ENCODE peak calls at places on chromosomes 13 and 19, in four cellular contexts. One of them, this sample, is unnamed.

GRCh38 chr19:38710928-38711725 is 33.1 kb downstream of the CAPN12 start:
- DNase-seq in aorta: no peak
- DNase-seq in GM13977: no peak
- DNase-seq in stimulated activated CD4-positive, alpha-beta T cell treated with anti-CD3 and anti-CD28 coated beads, Interleukin-15, amount 100 ng/mL, for 1 hour: no peak
- DNase-seq in this sample: no peak

GRCh38 chr13:100646030-100646673 is 28.4 kb downstream of the TMTC4 start:
- DNase-seq in stimulated activated CD4-positive, alpha-beta T cell treated with anti-CD3 and anti-CD28 coated beads, Interleukin-15, amount 100 ng/mL, for 1 hour: no peak
- DNase-seq in aorta: no peak
- DNase-seq in GM13977: no peak
- DNase-seq in this sample: no peak

GRCh38 chr13:20362642-20363041 is 130.5 kb upstream of the GJB6 start:
- DNase-seq in stimulated activated CD4-positive, alpha-beta T cell treated with anti-CD3 and anti-CD28 coated beads, Interleukin-15, amount 100 ng/mL, for 1 hour: no peak
- DNase-seq in GM13977: no peak
- DNase-seq in aorta: no peak
- DNase-seq in this sample: no peak

GRCh38 chr19:58229255-58229639 is 533 bp downstream of the ZNF544 start:
- DNase-seq in stimulated activated CD4-positive, alpha-beta T cell treated with anti-CD3 and anti-CD28 coated beads, Interleukin-15, amount 100 ng/mL, for 1 hour: no peak
- DNase-seq in GM13977: no peak
- DNase-seq in aorta: no peak
- DNase-seq in this sample: peak

GRCh38 chr13:99542788-99543406 is 41.6 kb downstream of the TM9SF2 start:
- DNase-seq in aorta: no peak
- DNase-seq in GM13977: peak
- DNase-seq in stimulated activated CD4-positive, alpha-beta T cell treated with anti-CD3 and anti-CD28 coated beads, Interleukin-15, amount 100 ng/mL, for 1 hour: no peak
- DNase-seq in this sample: peak

GRCh38 chr19:36849701-36850645 is 703 bp upstream of the ZNF345 start:
- DNase-seq in aorta: peak
- DNase-seq in stimulated activated CD4-positive, alpha-beta T cell treated with anti-CD3 and anti-CD28 coated beads, Interleukin-15, amount 100 ng/mL, for 1 hour: peak
- DNase-seq in GM13977: peak
- DNase-seq in this sample: peak

GRCh38 chr19:4432918-4433506 is 24.6 kb downstream of the UBXN6 start:
- DNase-seq in GM13977: no peak
- DNase-seq in aorta: no peak
- DNase-seq in stimulated activated CD4-positive, alpha-beta T cell treated with anti-CD3 and anti-CD28 coated beads, Interleukin-15, amount 100 ng/mL, for 1 hour: no peak
- DNase-seq in this sample: no peak

GRCh38 chr19:8107301-8107903 is 42.0 kb downstream of the FBN3 start:
- DNase-seq in stimulated activated CD4-positive, alpha-beta T cell treated with anti-CD3 and anti-CD28 coated beads, Interleukin-15, amount 100 ng/mL, for 1 hour: no peak
- DNase-seq in aorta: no peak
- DNase-seq in GM13977: no peak
- DNase-seq in this sample: no peak

GRCh38 chr13:24995225-24995804 is 100.6 kb upstream of the PABPC3 start:
- DNase-seq in stimulated activated CD4-positive, alpha-beta T cell treated with anti-CD3 and anti-CD28 coated beads, Interleukin-15, amount 100 ng/mL, for 1 hour: no peak
- DNase-seq in aorta: peak
- DNase-seq in GM13977: peak
- DNase-seq in this sample: peak

GRCh38 chr19:44747739-44748425 is 626 bp upstream of the BCL3 start:
- DNase-seq in GM13977: no peak
- DNase-seq in stimulated activated CD4-positive, alpha-beta T cell treated with anti-CD3 and anti-CD28 coated beads, Interleukin-15, amount 100 ng/mL, for 1 hour: no peak
- DNase-seq in aorta: peak
- DNase-seq in this sample: no peak

GRCh38 chr13:98475521-98475920 is 101.4 kb downstream of the STK24 start:
- DNase-seq in aorta: peak
- DNase-seq in GM13977: no peak
- DNase-seq in stimulated activated CD4-positive, alpha-beta T cell treated with anti-CD3 and anti-CD28 coated beads, Interleukin-15, amount 100 ng/mL, for 1 hour: no peak
- DNase-seq in this sample: no peak

GRCh38 chr19:2613507-2614295 is 88.8 kb downstream of the GNG7 start:
- DNase-seq in GM13977: peak
- DNase-seq in aorta: peak
- DNase-seq in stimulated activated CD4-positive, alpha-beta T cell treated with anti-CD3 and anti-CD28 coated beads, Interleukin-15, amount 100 ng/mL, for 1 hour: peak
- DNase-seq in this sample: peak

GRCh38 chr19:4272894-4273293 is 6.2 kb upstream of the SHD start:
- DNase-seq in GM13977: no peak
- DNase-seq in stimulated activated CD4-positive, alpha-beta T cell treated with anti-CD3 and anti-CD28 coated beads, Interleukin-15, amount 100 ng/mL, for 1 hour: no peak
- DNase-seq in aorta: no peak
- DNase-seq in this sample: no peak

GRCh38 chr19:771332-771785 is 20.4 kb downstream of the MISP start:
- DNase-seq in GM13977: peak
- DNase-seq in stimulated activated CD4-positive, alpha-beta T cell treated with anti-CD3 and anti-CD28 coated beads, Interleukin-15, amount 100 ng/mL, for 1 hour: peak
- DNase-seq in aorta: no peak
- DNase-seq in this sample: peak

GRCh38 chr19:2307518-2308012 is 389 bp downstream of the LINGO3 start:
- DNase-seq in stimulated activated CD4-positive, alpha-beta T cell treated with anti-CD3 and anti-CD28 coated beads, Interleukin-15, amount 100 ng/mL, for 1 hour: no peak
- DNase-seq in aorta: no peak
- DNase-seq in GM13977: no peak
- DNase-seq in this sample: no peak

GRCh38 chr13:20126460-20127262 is 34.2 kb downstream of the GJA3 start:
- DNase-seq in aorta: no peak
- DNase-seq in stimulated activated CD4-positive, alpha-beta T cell treated with anti-CD3 and anti-CD28 coated beads, Interleukin-15, amount 100 ng/mL, for 1 hour: no peak
- DNase-seq in GM13977: no peak
- DNase-seq in this sample: no peak

GRCh38 chr13:77981191-77981925 is 62.7 kb upstream of the EDNRB start:
- DNase-seq in aorta: no peak
- DNase-seq in GM13977: no peak
- DNase-seq in stimulated activated CD4-positive, alpha-beta T cell treated with anti-CD3 and anti-CD28 coated beads, Interleukin-15, amount 100 ng/mL, for 1 hour: no peak
- DNase-seq in this sample: no peak

GRCh38 chr13:62879071-62879470 is 1463.4 kb upstream of the PCDH20 start:
- DNase-seq in GM13977: no peak
- DNase-seq in stimulated activated CD4-positive, alpha-beta T cell treated with anti-CD3 and anti-CD28 coated beads, Interleukin-15, amount 100 ng/mL, for 1 hour: no peak
- DNase-seq in aorta: no peak
- DNase-seq in this sample: no peak

GRCh38 chr13:42926555-42926954 is 65.5 kb downstream of the EPSTI1 start:
- DNase-seq in GM13977: no peak
- DNase-seq in stimulated activated CD4-positive, alpha-beta T cell treated with anti-CD3 and anti-CD28 coated beads, Interleukin-15, amount 100 ng/mL, for 1 hour: no peak
- DNase-seq in aorta: no peak
- DNase-seq in this sample: no peak

GRCh38 chr19:1173160-1173844 is 766 bp downstream of the SBNO2 start:
- DNase-seq in aorta: no peak
- DNase-seq in stimulated activated CD4-positive, alpha-beta T cell treated with anti-CD3 and anti-CD28 coated beads, Interleukin-15, amount 100 ng/mL, for 1 hour: no peak
- DNase-seq in GM13977: no peak
- DNase-seq in this sample: no peak

GRCh38 chr19:5360003-5360820 is 19.6 kb upstream of the PTPRS start:
- DNase-seq in stimulated activated CD4-positive, alpha-beta T cell treated with anti-CD3 and anti-CD28 coated beads, Interleukin-15, amount 100 ng/mL, for 1 hour: no peak
- DNase-seq in aorta: no peak
- DNase-seq in GM13977: no peak
- DNase-seq in this sample: no peak

GRCh38 chr19:543912-544608 is at the start of gene GZMM:
- DNase-seq in aorta: no peak
- DNase-seq in stimulated activated CD4-positive, alpha-beta T cell treated with anti-CD3 and anti-CD28 coated beads, Interleukin-15, amount 100 ng/mL, for 1 hour: peak
- DNase-seq in GM13977: no peak
- DNase-seq in this sample: no peak

GRCh38 chr19:39814595-39814994 is 19.4 kb downstream of the DYRK1B start:
- DNase-seq in GM13977: no peak
- DNase-seq in stimulated activated CD4-positive, alpha-beta T cell treated with anti-CD3 and anti-CD28 coated beads, Interleukin-15, amount 100 ng/mL, for 1 hour: no peak
- DNase-seq in aorta: no peak
- DNase-seq in this sample: no peak

GRCh38 chr19:2121416-2122051 is 24.8 kb downstream of the IZUMO4 start:
- DNase-seq in stimulated activated CD4-positive, alpha-beta T cell treated with anti-CD3 and anti-CD28 coated beads, Interleukin-15, amount 100 ng/mL, for 1 hour: no peak
- DNase-seq in GM13977: no peak
- DNase-seq in aorta: no peak
- DNase-seq in this sample: no peak

GRCh38 chr13:99000137-99000536 is 22.3 kb upstream of the DOCK9 start:
- DNase-seq in stimulated activated CD4-positive, alpha-beta T cell treated with anti-CD3 and anti-CD28 coated beads, Interleukin-15, amount 100 ng/mL, for 1 hour: no peak
- DNase-seq in GM13977: no peak
- DNase-seq in aorta: no peak
- DNase-seq in this sample: no peak

GRCh38 chr13:53398051-53398450 is 369.4 kb downstream of the OLFM4 start:
- DNase-seq in aorta: no peak
- DNase-seq in GM13977: no peak
- DNase-seq in stimulated activated CD4-positive, alpha-beta T cell treated with anti-CD3 and anti-CD28 coated beads, Interleukin-15, amount 100 ng/mL, for 1 hour: no peak
- DNase-seq in this sample: no peak

GRCh38 chr13:50068508-50068907 is 53.3 kb downstream of the KCNRG start:
- DNase-seq in aorta: no peak
- DNase-seq in stimulated activated CD4-positive, alpha-beta T cell treated with anti-CD3 and anti-CD28 coated beads, Interleukin-15, amount 100 ng/mL, for 1 hour: no peak
- DNase-seq in GM13977: no peak
- DNase-seq in this sample: no peak

GRCh38 chr19:33685541-33685940 is 63.8 kb downstream of the CHST8 start:
- DNase-seq in GM13977: no peak
- DNase-seq in stimulated activated CD4-positive, alpha-beta T cell treated with anti-CD3 and anti-CD28 coated beads, Interleukin-15, amount 100 ng/mL, for 1 hour: no peak
- DNase-seq in aorta: no peak
- DNase-seq in this sample: no peak

GRCh38 chr19:3108775-3109174 is 14.6 kb downstream of the GNA11 start:
- DNase-seq in stimulated activated CD4-positive, alpha-beta T cell treated with anti-CD3 and anti-CD28 coated beads, Interleukin-15, amount 100 ng/mL, for 1 hour: peak
- DNase-seq in GM13977: peak
- DNase-seq in aorta: peak
- DNase-seq in this sample: peak

GRCh38 chr19:33403973-33404304 is 30.4 kb downstream of the CEBPG start:
- DNase-seq in stimulated activated CD4-positive, alpha-beta T cell treated with anti-CD3 and anti-CD28 coated beads, Interleukin-15, amount 100 ng/mL, for 1 hour: no peak
- DNase-seq in aorta: no peak
- DNase-seq in GM13977: peak
- DNase-seq in this sample: no peak

GRCh38 chr19:16161848-16162247 is 11.5 kb downstream of the CIB3 start:
- DNase-seq in aorta: no peak
- DNase-seq in stimulated activated CD4-positive, alpha-beta T cell treated with anti-CD3 and anti-CD28 coated beads, Interleukin-15, amount 100 ng/mL, for 1 hour: no peak
- DNase-seq in GM13977: no peak
- DNase-seq in this sample: no peak

GRCh38 chr19:14775855-14776254 is 2.5 kb downstream of the ADGRE2 start:
- DNase-seq in GM13977: no peak
- DNase-seq in stimulated activated CD4-positive, alpha-beta T cell treated with anti-CD3 and anti-CD28 coated beads, Interleukin-15, amount 100 ng/mL, for 1 hour: no peak
- DNase-seq in aorta: no peak
- DNase-seq in this sample: peak

GRCh38 chr13:102405499-102406079 is 3.7 kb upstream of the FGF14 start:
- DNase-seq in stimulated activated CD4-positive, alpha-beta T cell treated with anti-CD3 and anti-CD28 coated beads, Interleukin-15, amount 100 ng/mL, for 1 hour: no peak
- DNase-seq in GM13977: no peak
- DNase-seq in aorta: no peak
- DNase-seq in this sample: no peak

GRCh38 chr13:49746111-49746510 is 46.4 kb downstream of the KPNA3 start:
- DNase-seq in stimulated activated CD4-positive, alpha-beta T cell treated with anti-CD3 and anti-CD28 coated beads, Interleukin-15, amount 100 ng/mL, for 1 hour: no peak
- DNase-seq in aorta: no peak
- DNase-seq in GM13977: no peak
- DNase-seq in this sample: no peak

GRCh38 chr13:23651439-23651838 is 81.2 kb downstream of the TNFRSF19 start:
- DNase-seq in stimulated activated CD4-positive, alpha-beta T cell treated with anti-CD3 and anti-CD28 coated beads, Interleukin-15, amount 100 ng/mL, for 1 hour: no peak
- DNase-seq in aorta: no peak
- DNase-seq in GM13977: no peak
- DNase-seq in this sample: no peak

This sample was measured in GM12865.